ENCODE peak calls at places on chromosomes 2 and 18, in seven cellular contexts. One of them, this sample, is unnamed.

GRCh38 chr2:214215107-214215506 is 195.7 kb upstream of the VWC2L start:
- DNase-seq in fibroblast of lung: no peak
- DNase-seq in fibroblast of pulmonary artery: no peak
- DNase-seq in activated gamma-delta T cell treated with Interleukin-2 at 50 U/mL for 16 hours: no peak
- DNase-seq in left cardiac atrium: no peak
- DNase-seq in RWPE1: peak
- DNase-seq in hepatocyte: no peak
- DNase-seq in this sample: no peak

GRCh38 chr2:86224645-86225355 is 25.5 kb downstream of the MRPL35 start:
- DNase-seq in left cardiac atrium: peak
- DNase-seq in activated gamma-delta T cell treated with Interleukin-2 at 50 U/mL for 16 hours: no peak
- DNase-seq in RWPE1: no peak
- DNase-seq in fibroblast of pulmonary artery: no peak
- DNase-seq in fibroblast of lung: no peak
- DNase-seq in hepatocyte: no peak
- DNase-seq in this sample: no peak

GRCh38 chr2:20050712-20051517 is 513 bp downstream of the LAPTM4A start:
- DNase-seq in fibroblast of pulmonary artery: peak
- DNase-seq in RWPE1: peak
- DNase-seq in hepatocyte: peak
- DNase-seq in activated gamma-delta T cell treated with Interleukin-2 at 50 U/mL for 16 hours: peak
- DNase-seq in left cardiac atrium: peak
- DNase-seq in fibroblast of lung: peak
- DNase-seq in this sample: peak

GRCh38 chr2:212538156-212539144 is at the start of gene ERBB4:
- DNase-seq in activated gamma-delta T cell treated with Interleukin-2 at 50 U/mL for 16 hours: no peak
- DNase-seq in fibroblast of pulmonary artery: no peak
- DNase-seq in fibroblast of lung: no peak
- DNase-seq in hepatocyte: peak
- DNase-seq in RWPE1: no peak
- DNase-seq in left cardiac atrium: peak
- DNase-seq in this sample: peak

GRCh38 chr2:138275292-138275690 is 226.3 kb upstream of the SPOPL start:
- DNase-seq in hepatocyte: peak
- DNase-seq in left cardiac atrium: no peak
- DNase-seq in activated gamma-delta T cell treated with Interleukin-2 at 50 U/mL for 16 hours: no peak
- DNase-seq in fibroblast of lung: no peak
- DNase-seq in RWPE1: no peak
- DNase-seq in fibroblast of pulmonary artery: no peak
- DNase-seq in this sample: no peak

GRCh38 chr18:9627642-9628041 is 13.3 kb upstream of the PPP4R1 start:
- DNase-seq in fibroblast of pulmonary artery: peak
- DNase-seq in activated gamma-delta T cell treated with Interleukin-2 at 50 U/mL for 16 hours: no peak
- DNase-seq in left cardiac atrium: no peak
- DNase-seq in fibroblast of lung: peak
- DNase-seq in hepatocyte: no peak
- DNase-seq in RWPE1: no peak
- DNase-seq in this sample: no peak

GRCh38 chr2:72222829-72223564 is 75.3 kb upstream of the CYP26B1 start:
- DNase-seq in hepatocyte: no peak
- DNase-seq in activated gamma-delta T cell treated with Interleukin-2 at 50 U/mL for 16 hours: no peak
- DNase-seq in left cardiac atrium: no peak
- DNase-seq in fibroblast of pulmonary artery: no peak
- DNase-seq in RWPE1: no peak
- DNase-seq in fibroblast of lung: peak
- DNase-seq in this sample: no peak

GRCh38 chr2:182266909-182267308 is 159.9 kb downstream of the PDE1A start:
- DNase-seq in fibroblast of lung: no peak
- DNase-seq in RWPE1: no peak
- DNase-seq in activated gamma-delta T cell treated with Interleukin-2 at 50 U/mL for 16 hours: no peak
- DNase-seq in left cardiac atrium: no peak
- DNase-seq in hepatocyte: no peak
- DNase-seq in fibroblast of pulmonary artery: no peak
- DNase-seq in this sample: no peak

GRCh38 chr2:201470821-201471731 is 19.5 kb downstream of the STRADB start:
- DNase-seq in activated gamma-delta T cell treated with Interleukin-2 at 50 U/mL for 16 hours: no peak
- DNase-seq in fibroblast of pulmonary artery: no peak
- DNase-seq in RWPE1: no peak
- DNase-seq in hepatocyte: no peak
- DNase-seq in left cardiac atrium: no peak
- DNase-seq in fibroblast of lung: peak
- DNase-seq in this sample: no peak

GRCh38 chr2:201182650-201183372 is at the start of gene CASP10:
- DNase-seq in hepatocyte: peak
- DNase-seq in fibroblast of lung: peak
- DNase-seq in RWPE1: peak
- DNase-seq in activated gamma-delta T cell treated with Interleukin-2 at 50 U/mL for 16 hours: no peak
- DNase-seq in left cardiac atrium: no peak
- DNase-seq in fibroblast of pulmonary artery: peak
- DNase-seq in this sample: no peak

GRCh38 chr2:67389788-67390187 is 7.3 kb upstream of the ETAA1 start:
- DNase-seq in fibroblast of pulmonary artery: no peak
- DNase-seq in fibroblast of lung: no peak
- DNase-seq in activated gamma-delta T cell treated with Interleukin-2 at 50 U/mL for 16 hours: no peak
- DNase-seq in hepatocyte: no peak
- DNase-seq in RWPE1: no peak
- DNase-seq in left cardiac atrium: no peak
- DNase-seq in this sample: no peak

GRCh38 chr2:171086352-171087290 is 74.1 kb downstream of the TLK1 start:
- DNase-seq in RWPE1: peak
- DNase-seq in hepatocyte: peak
- DNase-seq in fibroblast of pulmonary artery: peak
- DNase-seq in activated gamma-delta T cell treated with Interleukin-2 at 50 U/mL for 16 hours: peak
- DNase-seq in left cardiac atrium: peak
- DNase-seq in fibroblast of lung: peak
- DNase-seq in this sample: no peak

GRCh38 chr2:226140594-226140993 is 659.0 kb downstream of the IRS1 start:
- DNase-seq in fibroblast of lung: no peak
- DNase-seq in RWPE1: no peak
- DNase-seq in activated gamma-delta T cell treated with Interleukin-2 at 50 U/mL for 16 hours: no peak
- DNase-seq in hepatocyte: no peak
- DNase-seq in left cardiac atrium: no peak
- DNase-seq in fibroblast of pulmonary artery: no peak
- DNase-seq in this sample: no peak

GRCh38 chr2:144163592-144163991 is 356.3 kb downstream of the ZEB2 start:
- DNase-seq in fibroblast of pulmonary artery: no peak
- DNase-seq in activated gamma-delta T cell treated with Interleukin-2 at 50 U/mL for 16 hours: no peak
- DNase-seq in hepatocyte: peak
- DNase-seq in fibroblast of lung: no peak
- DNase-seq in left cardiac atrium: no peak
- DNase-seq in RWPE1: no peak
- DNase-seq in this sample: no peak

GRCh38 chr2:158999458-158999857 is 31.0 kb downstream of the TANC1 start:
- DNase-seq in fibroblast of pulmonary artery: peak
- DNase-seq in RWPE1: no peak
- DNase-seq in left cardiac atrium: no peak
- DNase-seq in hepatocyte: no peak
- DNase-seq in activated gamma-delta T cell treated with Interleukin-2 at 50 U/mL for 16 hours: no peak
- DNase-seq in fibroblast of lung: peak
- DNase-seq in this sample: no peak

GRCh38 chr18:32238635-32239268 is 48.9 kb downstream of the MEP1B start:
- DNase-seq in fibroblast of lung: no peak
- DNase-seq in activated gamma-delta T cell treated with Interleukin-2 at 50 U/mL for 16 hours: no peak
- DNase-seq in RWPE1: no peak
- DNase-seq in fibroblast of pulmonary artery: no peak
- DNase-seq in left cardiac atrium: no peak
- DNase-seq in hepatocyte: no peak
- DNase-seq in this sample: no peak

GRCh38 chr2:197929008-197929885 is 124.9 kb downstream of the PLCL1 start:
- DNase-seq in hepatocyte: no peak
- DNase-seq in activated gamma-delta T cell treated with Interleukin-2 at 50 U/mL for 16 hours: no peak
- DNase-seq in left cardiac atrium: no peak
- DNase-seq in fibroblast of lung: no peak
- DNase-seq in RWPE1: no peak
- DNase-seq in fibroblast of pulmonary artery: peak
- DNase-seq in this sample: no peak

GRCh38 chr2:148614024-148614331 is 30.6 kb upstream of the EPC2 start:
- DNase-seq in hepatocyte: no peak
- DNase-seq in activated gamma-delta T cell treated with Interleukin-2 at 50 U/mL for 16 hours: no peak
- DNase-seq in fibroblast of pulmonary artery: no peak
- DNase-seq in fibroblast of lung: no peak
- DNase-seq in left cardiac atrium: no peak
- DNase-seq in RWPE1: no peak
- DNase-seq in this sample: no peak

GRCh38 chr2:146985753-146986152 is 859.1 kb upstream of the ACVR2A start:
- DNase-seq in fibroblast of lung: no peak
- DNase-seq in hepatocyte: no peak
- DNase-seq in activated gamma-delta T cell treated with Interleukin-2 at 50 U/mL for 16 hours: no peak
- DNase-seq in RWPE1: no peak
- DNase-seq in fibroblast of pulmonary artery: peak
- DNase-seq in left cardiac atrium: no peak
- DNase-seq in this sample: no peak

GRCh38 chr18:60113396-60113795 is 213.6 kb downstream of the PMAIP1 start:
- DNase-seq in activated gamma-delta T cell treated with Interleukin-2 at 50 U/mL for 16 hours: no peak
- DNase-seq in fibroblast of lung: no peak
- DNase-seq in left cardiac atrium: no peak
- DNase-seq in hepatocyte: peak
- DNase-seq in RWPE1: no peak
- DNase-seq in fibroblast of pulmonary artery: no peak
- DNase-seq in this sample: no peak

GRCh38 chr2:3168230-3168891 is 209.3 kb downstream of the EIPR1 start:
- DNase-seq in fibroblast of pulmonary artery: peak
- DNase-seq in hepatocyte: no peak
- DNase-seq in fibroblast of lung: peak
- DNase-seq in left cardiac atrium: peak
- DNase-seq in activated gamma-delta T cell treated with Interleukin-2 at 50 U/mL for 16 hours: no peak
- DNase-seq in RWPE1: peak
- DNase-seq in this sample: no peak

GRCh38 chr2:168956392-168956791 is 55.3 kb downstream of the G6PC2 start:
- DNase-seq in RWPE1: no peak
- DNase-seq in fibroblast of pulmonary artery: no peak
- DNase-seq in activated gamma-delta T cell treated with Interleukin-2 at 50 U/mL for 16 hours: no peak
- DNase-seq in fibroblast of lung: no peak
- DNase-seq in hepatocyte: no peak
- DNase-seq in left cardiac atrium: no peak
- DNase-seq in this sample: no peak

GRCh38 chr2:18378020-18378653 is 182.3 kb downstream of the RDH14 start:
- DNase-seq in fibroblast of pulmonary artery: peak
- DNase-seq in RWPE1: peak
- DNase-seq in fibroblast of lung: peak
- DNase-seq in hepatocyte: peak
- DNase-seq in activated gamma-delta T cell treated with Interleukin-2 at 50 U/mL for 16 hours: peak
- DNase-seq in left cardiac atrium: no peak
- DNase-seq in this sample: no peak

GRCh38 chr2:165874445-165875039 is 79.0 kb downstream of the TTC21B start:
- DNase-seq in fibroblast of lung: peak
- DNase-seq in hepatocyte: peak
- DNase-seq in left cardiac atrium: no peak
- DNase-seq in RWPE1: peak
- DNase-seq in fibroblast of pulmonary artery: peak
- DNase-seq in activated gamma-delta T cell treated with Interleukin-2 at 50 U/mL for 16 hours: no peak
- DNase-seq in this sample: no peak

GRCh38 chr2:150475479-150476212 is 11.8 kb downstream of the RND3 start:
- DNase-seq in left cardiac atrium: no peak
- DNase-seq in activated gamma-delta T cell treated with Interleukin-2 at 50 U/mL for 16 hours: no peak
- DNase-seq in hepatocyte: no peak
- DNase-seq in fibroblast of lung: no peak
- DNase-seq in RWPE1: no peak
- DNase-seq in fibroblast of pulmonary artery: no peak
- DNase-seq in this sample: no peak

GRCh38 chr18:76430636-76431035 is 64.4 kb downstream of the ZNF516 start:
- DNase-seq in RWPE1: no peak
- DNase-seq in activated gamma-delta T cell treated with Interleukin-2 at 50 U/mL for 16 hours: no peak
- DNase-seq in fibroblast of lung: peak
- DNase-seq in left cardiac atrium: no peak
- DNase-seq in fibroblast of pulmonary artery: peak
- DNase-seq in hepatocyte: no peak
- DNase-seq in this sample: no peak

GRCh38 chr18:62554083-62554815 is 31.4 kb downstream of the ZCCHC2 start:
- DNase-seq in activated gamma-delta T cell treated with Interleukin-2 at 50 U/mL for 16 hours: no peak
- DNase-seq in fibroblast of pulmonary artery: no peak
- DNase-seq in hepatocyte: no peak
- DNase-seq in fibroblast of lung: no peak
- DNase-seq in left cardiac atrium: no peak
- DNase-seq in RWPE1: no peak
- DNase-seq in this sample: no peak

GRCh38 chr18:58417752-58418151 is 211.1 kb downstream of the ALPK2 start:
- DNase-seq in RWPE1: peak
- DNase-seq in left cardiac atrium: no peak
- DNase-seq in fibroblast of lung: peak
- DNase-seq in hepatocyte: no peak
- DNase-seq in fibroblast of pulmonary artery: peak
- DNase-seq in activated gamma-delta T cell treated with Interleukin-2 at 50 U/mL for 16 hours: no peak
- DNase-seq in this sample: no peak

GRCh38 chr2:30306522-30306921 is 75.2 kb downstream of the LBH start:
- DNase-seq in RWPE1: no peak
- DNase-seq in left cardiac atrium: no peak
- DNase-seq in activated gamma-delta T cell treated with Interleukin-2 at 50 U/mL for 16 hours: no peak
- DNase-seq in hepatocyte: no peak
- DNase-seq in fibroblast of lung: peak
- DNase-seq in fibroblast of pulmonary artery: no peak
- DNase-seq in this sample: no peak

GRCh38 chr2:71503827-71504226 is 50.5 kb downstream of the DYSF start:
- DNase-seq in left cardiac atrium: peak
- DNase-seq in fibroblast of lung: peak
- DNase-seq in hepatocyte: no peak
- DNase-seq in activated gamma-delta T cell treated with Interleukin-2 at 50 U/mL for 16 hours: no peak
- DNase-seq in RWPE1: no peak
- DNase-seq in fibroblast of pulmonary artery: no peak
- DNase-seq in this sample: no peak

GRCh38 chr2:10448646-10449480 is 736 bp upstream of the ODC1 start:
- DNase-seq in left cardiac atrium: peak
- DNase-seq in hepatocyte: no peak
- DNase-seq in activated gamma-delta T cell treated with Interleukin-2 at 50 U/mL for 16 hours: peak
- DNase-seq in fibroblast of pulmonary artery: peak
- DNase-seq in RWPE1: no peak
- DNase-seq in fibroblast of lung: peak
- DNase-seq in this sample: no peak

GRCh38 chr2:197804758-197805597 is 585 bp downstream of the PLCL1 start:
- DNase-seq in hepatocyte: peak
- DNase-seq in fibroblast of pulmonary artery: peak
- DNase-seq in left cardiac atrium: peak
- DNase-seq in fibroblast of lung: peak
- DNase-seq in activated gamma-delta T cell treated with Interleukin-2 at 50 U/mL for 16 hours: peak
- DNase-seq in RWPE1: no peak
- DNase-seq in this sample: peak

GRCh38 chr2:48530033-48530804 is at the start of gene STON1:
- DNase-seq in fibroblast of pulmonary artery: peak
- DNase-seq in fibroblast of lung: peak
- DNase-seq in hepatocyte: peak
- DNase-seq in RWPE1: peak
- DNase-seq in left cardiac atrium: peak
- DNase-seq in activated gamma-delta T cell treated with Interleukin-2 at 50 U/mL for 16 hours: peak
- DNase-seq in this sample: peak

GRCh38 chr2:241799522-241800197 is 9.3 kb upstream of the NEU4 start:
- DNase-seq in fibroblast of lung: no peak
- DNase-seq in hepatocyte: no peak
- DNase-seq in fibroblast of pulmonary artery: no peak
- DNase-seq in RWPE1: no peak
- DNase-seq in activated gamma-delta T cell treated with Interleukin-2 at 50 U/mL for 16 hours: no peak
- DNase-seq in left cardiac atrium: peak
- DNase-seq in this sample: peak

GRCh38 chr2:29130295-29130694 is 15.1 kb downstream of the CLIP4 start:
- DNase-seq in left cardiac atrium: peak
- DNase-seq in fibroblast of pulmonary artery: peak
- DNase-seq in fibroblast of lung: peak
- DNase-seq in RWPE1: peak
- DNase-seq in activated gamma-delta T cell treated with Interleukin-2 at 50 U/mL for 16 hours: no peak
- DNase-seq in hepatocyte: peak
- DNase-seq in this sample: peak

GRCh38 chr2:188478724-188479123 is 187.1 kb downstream of the GULP1 start:
- DNase-seq in RWPE1: no peak
- DNase-seq in left cardiac atrium: no peak
- DNase-seq in fibroblast of pulmonary artery: no peak
- DNase-seq in hepatocyte: no peak
- DNase-seq in activated gamma-delta T cell treated with Interleukin-2 at 50 U/mL for 16 hours: no peak
- DNase-seq in fibroblast of lung: no peak
- DNase-seq in this sample: no peak